ENCODE peak calls at places on chromosome 1, in eight cellular contexts. G is epithelial cell of esophagus, Q is astrocyte of the spinal cord, Y is H1, E is cardiac muscle cell, Z is body of pancreas, R is sigmoid colon, N is HFF-Myc. P is an unnamed sample.

GRCh38 chr1:154736840-154737239 is 128.9 kb upstream of the ADAR start:
- DNase-seq in G (peak), Q (peak), Y (no peak), E (peak), Z (no peak), R (no peak), N (no peak), P (peak)

GRCh38 chr1:46673749-46674182 is 2.1 kb downstream of the TEX38 start:
- DNase-seq in G (peak), Q (peak), Y (no peak), E (peak), Z (no peak), R (no peak), N (no peak), P (no peak)

GRCh38 chr1:8394456-8395321 is 76.8 kb downstream of the SLC45A1 start:
- DNase-seq in G (peak), Q (peak), Y (no peak), E (peak), Z (no peak), R (no peak), N (peak), P (peak)

GRCh38 chr1:182642461-182642860 is 38.3 kb upstream of the RGS16 start:
- DNase-seq in G (no peak), Q (no peak), Y (no peak), E (no peak), Z (no peak), R (no peak), N (no peak), P (no peak)

GRCh38 chr1:31705080-31705866 is 1.5 kb upstream of the COL16A1 start:
- DNase-seq in G (peak), Q (peak), Y (no peak), E (peak), Z (peak), R (peak), N (no peak), P (no peak)

GRCh38 chr1:21258331-21259134 is 31.7 kb downstream of the ECE1 start:
- DNase-seq in G (peak), Q (no peak), Y (no peak), E (no peak), Z (no peak), R (no peak), N (no peak), P (no peak)

GRCh38 chr1:92482665-92483441 is 3.9 kb downstream of the GFI1 start:
- DNase-seq in G (no peak), Q (no peak), Y (no peak), E (peak), Z (peak), R (no peak), N (no peak), P (no peak)

GRCh38 chr1:220565670-220566069 is 37.7 kb downstream of the MARK1 start:
- DNase-seq in G (no peak), Q (no peak), Y (no peak), E (no peak), Z (no peak), R (no peak), N (no peak), P (no peak)

GRCh38 chr1:187474266-187474665 is 645.5 kb downstream of the PLA2G4A start:
- DNase-seq in G (peak), Q (peak), Y (no peak), E (peak), Z (no peak), R (no peak), N (no peak), P (no peak)

GRCh38 chr1:95974586-95974985 is 740.6 kb downstream of the RWDD3 start:
- DNase-seq in G (no peak), Q (peak), Y (peak), E (peak), Z (no peak), R (no peak), N (no peak), P (no peak)

GRCh38 chr1:178587975-178588374 is 75.1 kb downstream of the TEX35 start:
- DNase-seq in G (no peak), Q (no peak), Y (no peak), E (no peak), Z (no peak), R (no peak), N (no peak), P (no peak)
- TF ChIP-seq CTCF in G (no peak), Q (no peak), Y (peak), E (peak), Z (no peak), R (no peak), N (no peak), P (no peak)

DNA sequence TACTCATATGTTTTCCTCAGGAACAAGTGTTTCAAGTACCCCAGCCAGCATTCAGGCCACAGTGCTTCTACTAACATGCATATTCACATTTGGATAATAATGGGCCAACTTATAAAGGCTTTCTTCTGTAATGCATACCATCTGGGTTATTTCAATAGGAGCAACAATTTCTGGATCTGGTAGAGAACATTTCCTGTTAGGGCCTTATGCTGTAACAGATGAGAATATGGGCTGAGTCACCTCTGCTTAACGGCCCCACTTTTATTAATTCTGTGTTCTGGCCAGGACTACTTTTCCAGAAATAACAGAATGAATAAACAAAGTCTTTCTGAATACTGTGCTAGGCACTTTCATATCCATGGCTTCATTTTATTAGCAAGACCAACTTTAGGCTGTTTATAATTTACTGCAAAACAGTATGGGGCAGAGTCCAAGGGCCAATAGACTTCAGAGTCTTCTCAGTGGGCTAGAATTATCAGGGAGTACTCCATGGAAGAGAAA is 7.9 kb upstream of the SSX2IP start:
- DNase-seq in G (peak), Q (peak), Y (no peak), E (peak), Z (no peak), R (no peak), N (peak), P (peak)
- H3K4me3 ChIP-seq in G (no peak), Q (no peak), Y (no peak), E (no peak), Z (no peak), R (no peak), N (no peak), P (no peak)

GRCh38 chr1:246117066-246117791 is 389.9 kb downstream of the SMYD3 start:
- DNase-seq in G (peak), Q (peak), Y (no peak), E (peak), Z (peak), R (no peak), N (peak), P (no peak)
- TF ChIP-seq CTCF in G (peak), Q (peak), Y (peak), E (peak), Z (peak), R (peak), N (peak), P (peak)

DNA sequence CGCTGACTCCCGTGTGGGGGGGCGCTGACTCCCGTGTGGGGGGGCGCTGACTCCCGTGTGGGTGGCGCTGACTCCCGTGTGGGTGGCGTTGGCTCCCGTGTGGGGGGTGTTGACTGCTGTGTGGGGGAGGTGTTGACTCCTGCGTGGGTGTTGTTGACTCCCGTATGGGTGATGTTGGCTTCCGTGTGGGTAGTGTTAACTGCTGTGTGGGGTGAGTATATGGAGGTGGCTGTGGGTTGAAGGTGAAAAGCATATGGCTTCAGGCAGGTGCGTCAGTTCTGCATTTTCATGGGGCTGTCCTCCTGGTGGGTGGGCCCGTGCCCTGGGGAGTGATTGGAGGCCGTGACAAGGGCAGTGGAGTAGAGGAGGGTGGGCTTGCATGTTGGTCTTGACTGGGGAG is 7.9 kb downstream of the PLCH2 start:
- DNase-seq in G (no peak), Q (no peak), Y (no peak), E (no peak), Z (no peak), R (no peak), N (no peak), P (no peak)
- H3K4me3 ChIP-seq in G (no peak), Q (no peak), Y (no peak), E (no peak), Z (no peak), R (no peak), N (no peak), P (no peak)

GRCh38 chr1:203463469-203464062 is 12.0 kb upstream of the PRELP start:
- DNase-seq in G (no peak), Q (no peak), Y (no peak), E (peak), Z (no peak), R (no peak), N (no peak), P (no peak)
- TF ChIP-seq CTCF in G (no peak), Q (no peak), Y (peak), E (no peak), Z (no peak), R (peak), N (no peak), P (peak)

GRCh38 chr1:228456252-228457016 is 30.7 kb upstream of the RNF187 start:
- DNase-seq in G (no peak), Q (no peak), Y (no peak), E (no peak), Z (no peak), R (no peak), N (no peak), P (no peak)
- H3K4me3 ChIP-seq in G (peak), Q (peak), Y (peak), E (peak), Z (no peak), R (peak), N (peak), P (peak)

DNA sequence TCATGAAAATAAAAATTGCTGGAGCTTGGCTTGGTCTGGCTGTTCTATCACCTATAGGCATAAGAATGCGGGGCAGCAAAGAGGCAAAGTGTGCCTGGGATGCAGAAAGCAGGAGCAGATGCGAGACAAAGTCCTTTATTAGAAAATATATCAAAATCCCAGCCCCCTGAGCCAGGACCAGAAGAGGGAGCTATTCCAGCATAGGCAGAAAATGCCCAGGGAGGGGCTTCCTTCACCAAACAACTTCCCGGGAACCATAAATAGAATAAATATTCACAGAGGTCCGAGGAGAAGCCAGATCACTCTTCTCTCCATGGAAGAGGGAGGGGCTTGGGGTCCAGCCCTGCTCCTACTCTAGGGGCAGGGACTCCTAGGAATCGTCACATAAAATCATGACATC is 5.0 kb downstream of the PPOX start:
- DNase-seq in G (no peak), Q (no peak), Y (no peak), E (no peak), Z (no peak), R (no peak), N (no peak), P (no peak)
- TF ChIP-seq CTCF in G (no peak), Q (peak), Y (peak), E (peak), Z (no peak), R (no peak), N (peak), P (peak)

P was measured in AG09309.